ENCODE peak calls at places on chromosomes 3 and 15, in six cellular contexts. G is GM12892; N is activated naive CD4-positive, alpha-beta T cell; L is COR-L47; V is heart left ventricle; K is retinal pigment epithelial cell. B is an unnamed sample.

GRCh38 chr3:88742066-88742465 is 365.4 kb upstream of the EPHA3 start:
- DNase-seq in G (no peak), N (no peak), L (no peak), V (no peak), K (no peak), B (no peak)

GRCh38 chr3:74067296-74067695 is 442.6 kb upstream of the PDZRN3 start:
- DNase-seq in G (no peak), N (no peak), L (peak), V (no peak), K (no peak), B (no peak)

GRCh38 chr3:187183210-187183862 is 13.9 kb upstream of the RTP1 start:
- DNase-seq in G (no peak), N (no peak), L (no peak), V (no peak), K (no peak), B (no peak)

GRCh38 chr15:25884354-25884753 is 21.2 kb upstream of the ATP10A start:
- DNase-seq in G (no peak), N (no peak), L (no peak), V (no peak), K (no peak), B (no peak)

GRCh38 chr3:61714225-61714624 is 152.9 kb downstream of the PTPRG start:
- DNase-seq in G (no peak), N (no peak), L (no peak), V (no peak), K (no peak), B (no peak)

GRCh38 chr3:151047636-151048035 is 37.8 kb upstream of the MED12L start:
- DNase-seq in G (no peak), N (no peak), L (no peak), V (no peak), K (no peak), B (no peak)

GRCh38 chr3:75814797-75815196 is 29.4 kb upstream of the ZNF717 start:
- DNase-seq in G (no peak), N (no peak), L (no peak), V (no peak), K (no peak), B (no peak)

GRCh38 chr3:172550347-172550943 is 27.2 kb upstream of the TNFSF10 start:
- DNase-seq in G (no peak), N (peak), L (no peak), V (no peak), K (no peak), B (peak)

GRCh38 chr3:13544951-13545651 is 3.8 kb upstream of the FBLN2 start:
- DNase-seq in G (no peak), N (no peak), L (no peak), V (peak), K (no peak), B (no peak)

GRCh38 chr3:128307029-128307633 is 153.8 kb downstream of the EEFSEC start:
- DNase-seq in G (no peak), N (no peak), L (peak), V (no peak), K (no peak), B (no peak)

GRCh38 chr3:152466784-152467183 is 198.1 kb downstream of the MBNL1 start:
- DNase-seq in G (no peak), N (no peak), L (peak), V (no peak), K (no peak), B (no peak)

GRCh38 chr3:16148783-16149182 is 25.7 kb upstream of the GALNT15 start:
- DNase-seq in G (no peak), N (no peak), L (peak), V (peak), K (peak), B (no peak)

GRCh38 chr3:153069598-153069997 is 92.4 kb upstream of the RAP2B start:
- DNase-seq in G (no peak), N (no peak), L (no peak), V (no peak), K (no peak), B (no peak)

GRCh38 chr3:172282850-172283249 is 165.4 kb downstream of the GHSR start:
- DNase-seq in G (no peak), N (no peak), L (no peak), V (no peak), K (no peak), B (no peak)

GRCh38 chr15:37253877-37254276 is 153.5 kb upstream of the MEIS2 start:
- DNase-seq in G (no peak), N (no peak), L (no peak), V (no peak), K (peak), B (no peak)

GRCh38 chr15:92618121-92618520 is 37.5 kb downstream of the FAM174B start:
- DNase-seq in G (no peak), N (no peak), L (no peak), V (no peak), K (no peak), B (no peak)

GRCh38 chr3:184765730-184766074 is 46.3 kb upstream of the VPS8 start:
- DNase-seq in G (no peak), N (no peak), L (no peak), V (no peak), K (no peak), B (no peak)

GRCh38 chr15:77224352-77224751 is 153.4 kb upstream of the TSPAN3 start:
- DNase-seq in G (no peak), N (no peak), L (peak), V (no peak), K (no peak), B (no peak)

GRCh38 chr15:78083687-78084358 is 6.3 kb upstream of the TBC1D2B start:
- DNase-seq in G (peak), N (no peak), L (no peak), V (no peak), K (no peak), B (no peak)

GRCh38 chr3:198027799-198028390 is 67.9 kb downstream of the LMLN start:
- DNase-seq in G (no peak), N (no peak), L (no peak), V (no peak), K (no peak), B (no peak)

GRCh38 chr3:194974468-194975135 is 288.9 kb downstream of the FAM43A start:
- DNase-seq in G (no peak), N (no peak), L (no peak), V (no peak), K (no peak), B (no peak)

GRCh38 chr3:151875759-151876158 is 2.3 kb downstream of the SUCNR1 start:
- DNase-seq in G (no peak), N (no peak), L (no peak), V (no peak), K (no peak), B (peak)

GRCh38 chr3:127728417-127728816 is 55.7 kb downstream of the ABTB1 start:
- DNase-seq in G (no peak), N (no peak), L (peak), V (no peak), K (no peak), B (no peak)

GRCh38 chr3:141129049-141130038 is 78.2 kb downstream of the SPSB4 start:
- DNase-seq in G (no peak), N (no peak), L (no peak), V (no peak), K (no peak), B (no peak)

GRCh38 chr3:195209836-195210551 is 61.0 kb downstream of the XXYLT1 start:
- DNase-seq in G (no peak), N (no peak), L (no peak), V (peak), K (peak), B (no peak)